ENCODE peak calls at places on chromosomes 5 and 9, in four cellular contexts. W, M, J and T are unnamed samples.

GRCh38 chr9:125524522-125524921 is 182.5 kb downstream of the MAPKAP1 start:
- DNase-seq in W (peak; percentile 92), M (peak; percentile 52), J (no peak), T (peak; percentile 80)

GRCh38 chr5:142306077-142306502 is 18.7 kb downstream of the SPRY4 start:
- DNase-seq in W (no peak), M (no peak), J (no peak), T (no peak)

GRCh38 chr9:6645153-6646027 is at the start of gene GLDC:
- DNase-seq in W (peak; percentile 97), M (peak; percentile 84), J (peak; percentile 79), T (peak; percentile 31)

GRCh38 chr5:151295801-151296477 is 7.6 kb downstream of the SLC36A3 start:
- DNase-seq in W (no peak), M (no peak), J (no peak), T (no peak)

GRCh38 chr9:103991698-103992097 is 102.4 kb upstream of the SMC2 start:
- DNase-seq in W (no peak), M (no peak), J (no peak), T (no peak)

GRCh38 chr9:120475341-120475740 is 104.6 kb downstream of the CDK5RAP2 start:
- DNase-seq in W (no peak), M (no peak), J (no peak), T (no peak)

GRCh38 chr5:107743357-107744000 is 72.7 kb upstream of the EFNA5 start:
- DNase-seq in W (no peak), M (no peak), J (no peak), T (no peak)

GRCh38 chr5:123438902-123439301 is 15.7 kb upstream of the CEP120 start:
- DNase-seq in W (no peak), M (no peak), J (no peak), T (peak; percentile 72)

GRCh38 chr9:127034691-127035090 is 87.7 kb downstream of the ANGPTL2 start:
- DNase-seq in W (no peak), M (no peak), J (no peak), T (no peak)

GRCh38 chr5:177447066-177447610 is 524 bp downstream of the PRR7 start:
- DNase-seq in W (peak; percentile 86), M (peak; percentile 82), J (no peak), T (no peak)

GRCh38 chr9:96087669-96088299 is 212.3 kb downstream of the ERCC6L2 start:
- DNase-seq in W (peak; percentile 67), M (no peak), J (no peak), T (no peak)

GRCh38 chr9:112866662-112867274 is 23.9 kb downstream of the SLC46A2 start:
- DNase-seq in W (peak; percentile 79), M (peak; percentile 56), J (peak; percentile 48), T (no peak)

GRCh38 chr9:106934424-106934823 is 71.5 kb downstream of the ZNF462 start:
- DNase-seq in W (peak; percentile 24), M (no peak), J (no peak), T (no peak)

GRCh38 chr9:129990269-129991005 is 52.6 kb downstream of the FNBP1 start:
- DNase-seq in W (no peak), M (no peak), J (no peak), T (no peak)

GRCh38 chr5:109654455-109654854 is 35.3 kb upstream of the MAN2A1 start:
- DNase-seq in W (no peak), M (no peak), J (no peak), T (no peak)

GRCh38 chr5:153543288-153543687 is 52.8 kb downstream of the GRIA1 start:
- DNase-seq in W (no peak), M (no peak), J (no peak), T (peak; percentile 2)

GRCh38 chr9:26234865-26235264 is 556.6 kb upstream of the TUSC1 start:
- DNase-seq in W (no peak), M (no peak), J (no peak), T (no peak)

GRCh38 chr9:21616082-21616778 is 134.1 kb upstream of the IFNE start:
- DNase-seq in W (no peak), M (no peak), J (peak; percentile 93), T (no peak)

GRCh38 chr5:51225671-51226419 is 157.4 kb upstream of the ISL1 start:
- DNase-seq in W (peak; percentile 13), M (no peak), J (no peak), T (no peak)

GRCh38 chr5:158770506-158770905 is 329.2 kb downstream of the EBF1 start:
- DNase-seq in W (peak; percentile 78), M (peak; percentile 48), J (peak; percentile 6), T (no peak)

GRCh38 chr5:149153751-149154610 is 12.7 kb downstream of the ABLIM3 start:
- DNase-seq in W (no peak), M (no peak), J (no peak), T (no peak)

GRCh38 chr5:68316469-68316868 is 100.9 kb downstream of the PIK3R1 start:
- DNase-seq in W (no peak), M (no peak), J (no peak), T (no peak)

GRCh38 chr9:128526729-128527128 is 22.2 kb downstream of the GLE1 start:
- DNase-seq in W (no peak), M (no peak), J (no peak), T (no peak)

GRCh38 chr9:103471241-103471640 is 476.1 kb downstream of the CYLC2 start:
- DNase-seq in W (no peak), M (no peak), J (no peak), T (no peak)

GRCh38 chr5:158390556-158390955 is 531.6 kb upstream of the CLINT1 start:
- DNase-seq in W (no peak), M (no peak), J (no peak), T (peak; percentile 95)

GRCh38 chr5:10648806-10649517 is 85.1 kb downstream of the ANKRD33B start:
- DNase-seq in W (no peak), M (no peak), J (no peak), T (no peak)

GRCh38 chr5:44402084-44402483 is 12.9 kb upstream of the FGF10 start:
- DNase-seq in W (no peak), M (no peak), J (no peak), T (no peak)
- TF ChIP-seq EZH2 in W (no peak), M (no peak), J (no peak), T (no peak)

GRCh38 chr9:75890541-75891276 is at the start of gene PCSK5:
- DNase-seq in W (peak; percentile 96), M (peak; percentile 88), J (peak; percentile 86), T (peak; percentile 94)
- H3K4me2 ChIP-seq in W (peak within 1 kb of the TSS; percentile 90), M (peak within 1 kb of the TSS; percentile 98), J (peak within 1 kb of the TSS; percentile 92), T (peak within 1 kb of the TSS; percentile 75)

DNA sequence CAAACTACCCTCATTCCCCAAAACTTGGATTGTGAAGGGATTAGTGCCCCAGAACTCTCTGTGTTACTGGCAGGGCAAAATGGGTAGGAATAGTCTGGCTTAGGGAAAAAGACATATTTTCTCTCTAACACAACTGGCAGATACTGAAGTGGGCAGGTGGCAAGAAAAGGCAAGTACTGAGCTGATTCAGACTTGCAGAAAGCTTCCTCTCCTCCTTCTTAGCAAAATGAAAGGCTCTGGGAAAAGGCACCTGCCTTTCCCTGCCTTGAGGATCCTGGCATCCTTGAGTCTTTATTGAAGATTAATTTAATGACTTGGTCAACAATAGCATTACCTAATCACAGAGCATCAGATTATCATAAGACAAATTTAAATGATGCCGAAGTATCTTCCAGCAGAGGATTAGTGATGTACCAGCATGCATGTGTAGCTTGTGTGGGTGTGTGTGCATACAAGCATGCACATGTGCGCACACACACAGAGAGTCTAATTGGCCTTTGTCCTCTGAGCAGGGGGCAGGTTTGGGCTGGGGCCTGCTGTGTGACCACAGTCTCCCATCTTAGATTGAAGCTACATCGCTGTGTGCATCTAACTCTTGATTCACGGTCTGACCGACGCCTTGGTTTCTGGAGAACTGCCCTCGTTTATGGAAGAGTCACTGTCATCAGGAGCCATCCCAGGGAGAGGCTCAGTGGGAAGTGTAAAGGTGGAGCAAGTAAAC is 294.8 kb downstream of the AOPEP start:
- DNase-seq in W (no peak), M (no peak), J (no peak), T (no peak)
- TF ChIP-seq POLR2AphosphoS5 in W (no peak), M (no peak), J (no peak), T (no peak)

GRCh38 chr5:92904021-92904420 is 677.0 kb downstream of the NR2F1-AS1 start:
- DNase-seq in W (no peak), M (no peak), J (no peak), T (no peak)
- TF ChIP-seq EZH2 in W (no peak), M (no peak), J (no peak), T (no peak)

DNA sequence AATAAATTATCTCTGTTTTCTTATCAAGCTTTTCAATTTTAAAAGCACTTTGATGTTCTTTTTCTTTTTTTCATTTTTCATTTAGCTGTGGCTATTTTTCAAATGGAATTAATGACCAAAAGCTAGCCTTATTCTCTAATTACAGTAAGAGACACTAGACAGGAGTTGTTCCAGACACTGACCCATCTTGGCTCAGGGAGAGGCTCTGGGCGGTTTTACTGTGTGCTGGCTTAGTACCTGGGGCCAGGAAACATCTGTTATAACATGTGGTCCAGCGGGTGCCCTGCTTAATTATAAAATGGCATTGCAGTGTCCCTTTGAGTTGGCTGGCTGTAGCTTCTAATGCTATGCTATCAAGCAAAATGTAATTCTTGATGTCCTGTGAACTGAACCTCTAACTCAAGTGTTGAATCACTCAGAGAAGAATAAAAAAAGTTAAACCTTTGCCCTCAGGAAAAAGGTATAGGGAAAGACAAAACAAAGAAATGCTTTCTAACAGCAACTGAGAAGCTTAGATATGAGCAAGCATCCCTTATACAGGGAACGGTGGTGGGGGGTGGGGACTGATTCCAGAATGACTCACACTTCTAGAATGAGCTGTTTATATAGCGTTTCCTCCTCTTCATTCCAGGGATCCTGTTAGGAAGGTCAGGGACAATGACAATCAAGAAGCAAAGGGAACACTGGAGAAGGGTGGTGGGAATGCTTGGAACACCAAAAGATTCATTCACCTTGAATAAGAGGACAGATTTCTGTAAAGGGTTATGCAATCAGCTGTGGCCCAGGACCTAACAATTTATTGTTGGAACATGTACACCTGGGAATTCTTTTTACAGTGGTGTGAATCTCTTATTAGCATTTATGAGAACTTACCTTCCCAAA is 58.7 kb upstream of the NFIB start:
- DNase-seq in W (peak; percentile 77), M (no peak), J (peak; percentile 4), T (peak; percentile 98)
- H3K4me2 ChIP-seq in W (peak overlapping the region; percentile 25), M (no peak overlapping the region), J (peak overlapping the region; percentile 59), T (peak overlapping the region; percentile 85)

GRCh38 chr9:87569008-87569908 is 71.6 kb downstream of the DAPK1 start:
- DNase-seq in W (peak; percentile 18), M (no peak), J (no peak), T (peak; percentile 95)
- TF ChIP-seq POLR2AphosphoS5 in W (no peak), M (no peak), J (no peak), T (peak; percentile 64)

GRCh38 chr5:139167533-139167932 is 30.6 kb downstream of the SIL1 start:
- DNase-seq in W (no peak), M (no peak), J (no peak), T (no peak)
- TF ChIP-seq EZH2 in W (no peak), M (no peak), J (no peak), T (no peak)

DNA sequence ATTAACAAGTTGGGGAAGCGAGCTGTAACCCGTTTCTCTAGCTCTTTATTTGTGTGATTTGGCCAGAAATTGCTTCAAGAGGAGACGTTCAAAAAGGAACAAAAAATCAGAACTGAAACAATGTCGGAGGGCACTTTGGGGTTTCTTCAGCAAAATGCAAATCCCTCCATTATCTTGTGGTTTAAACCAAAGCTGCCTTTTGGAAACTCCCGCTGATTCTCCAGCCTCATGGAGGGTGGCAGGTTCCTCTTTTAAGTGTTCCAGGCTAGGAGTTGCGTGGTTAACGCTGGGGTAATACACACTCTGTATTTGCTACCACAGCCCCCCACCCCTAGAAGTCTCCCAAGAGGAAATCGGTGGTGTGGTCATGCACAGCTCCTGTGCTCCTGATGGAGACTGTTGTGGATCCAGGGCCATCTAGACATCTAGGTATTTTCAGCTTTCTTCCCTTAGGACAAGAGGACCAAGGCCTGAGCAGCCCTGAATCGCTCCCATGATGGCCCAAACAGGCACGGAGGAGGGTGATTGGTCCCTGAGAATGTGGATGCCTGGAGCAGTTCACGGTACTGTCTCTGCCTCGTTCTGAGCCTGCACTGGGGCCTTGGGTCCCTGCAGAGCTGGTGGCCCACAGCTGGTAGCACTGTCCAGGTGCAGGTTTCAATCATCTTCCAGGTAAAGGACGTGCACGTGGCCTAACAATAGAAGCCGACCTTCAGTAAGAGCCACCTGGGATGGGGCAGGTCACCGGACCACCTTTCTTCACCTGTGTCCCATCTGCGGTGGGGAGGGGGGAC is 19.2 kb upstream of the FCN1 start:
- DNase-seq in W (no peak), M (no peak), J (no peak), T (no peak)
- H3K4me2 ChIP-seq in W (no peak overlapping the region), M (no peak overlapping the region), J (no peak overlapping the region), T (no peak overlapping the region)